ENCODE peak calls at places on chromosomes 1 and 21, in eight cellular contexts. Z is epithelial cell of esophagus, J is H9, B is colonic mucosa, F is omental fat pad, D is psoas muscle, V is fibroblast of pulmonary artery, U is AG09309. O is an unnamed sample.

GRCh38 chr1:224735159-224735558 is 119.0 kb downstream of the CNIH3 start:
- DNase-seq in Z (no peak), J (no peak), B (no peak), F (no peak), D (no peak), V (no peak), U (no peak), O (no peak)

GRCh38 chr21:28910280-28910887 is 82.3 kb downstream of the LTN1 start:
- DNase-seq in Z (no peak), J (no peak), B (no peak), F (no peak), D (no peak), V (no peak), U (no peak), O (no peak)

GRCh38 chr1:56967900-56968832 is 2.4 kb upstream of the C8B start:
- DNase-seq in Z (no peak), J (peak), B (peak), F (no peak), D (no peak), V (peak), U (no peak), O (no peak)

GRCh38 chr1:80363689-80364475 is 1357.4 kb upstream of the ADGRL4 start:
- DNase-seq in Z (peak), J (no peak), B (no peak), F (no peak), D (no peak), V (no peak), U (no peak), O (no peak)

GRCh38 chr1:63789856-63790605 is 16.2 kb downstream of the ROR1 start:
- DNase-seq in Z (no peak), J (no peak), B (no peak), F (no peak), D (no peak), V (no peak), U (no peak), O (no peak)

GRCh38 chr21:42845296-42845965 is 33.9 kb downstream of the WDR4 start:
- DNase-seq in Z (no peak), J (peak), B (no peak), F (no peak), D (peak), V (no peak), U (no peak), O (no peak)

GRCh38 chr1:22461678-22462527 is 10.3 kb downstream of the ZBTB40 start:
- DNase-seq in Z (no peak), J (no peak), B (no peak), F (no peak), D (no peak), V (no peak), U (no peak), O (no peak)

GRCh38 chr1:16980473-16981268 is at the start of gene MFAP2:
- DNase-seq in Z (peak), J (peak), B (no peak), F (no peak), D (no peak), V (peak), U (no peak), O (no peak)

GRCh38 chr1:62621907-62622306 is 24.6 kb downstream of the ANGPTL3 start:
- DNase-seq in Z (peak), J (no peak), B (no peak), F (no peak), D (no peak), V (peak), U (peak), O (no peak)

GRCh38 chr1:34286547-34286946 is 109.8 kb downstream of the C1orf94 start:
- DNase-seq in Z (no peak), J (no peak), B (no peak), F (no peak), D (no peak), V (no peak), U (no peak), O (no peak)

GRCh38 chr1:172325562-172325961 is 94.9 kb upstream of the C1orf105 start:
- DNase-seq in Z (peak), J (no peak), B (peak), F (no peak), D (no peak), V (peak), U (no peak), O (no peak)

GRCh38 chr1:208007938-208008342 is 97.0 kb upstream of the CD34 start:
- DNase-seq in Z (peak), J (no peak), B (no peak), F (no peak), D (no peak), V (peak), U (no peak), O (no peak)

GRCh38 chr1:99766378-99766800 is at the start of gene FRRS1:
- DNase-seq in Z (peak), J (peak), B (peak), F (no peak), D (peak), V (peak), U (peak), O (peak)

GRCh38 chr1:33606272-33606671 is 133.8 kb downstream of the ZSCAN20 start:
- DNase-seq in Z (no peak), J (no peak), B (no peak), F (no peak), D (no peak), V (no peak), U (no peak), O (no peak)

GRCh38 chr1:51444096-51444495 is 75.0 kb downstream of the EPS15 start:
- DNase-seq in Z (no peak), J (no peak), B (no peak), F (no peak), D (no peak), V (no peak), U (no peak), O (no peak)

GRCh38 chr1:51423098-51423821 is 92.9 kb upstream of the TTC39A start:
- DNase-seq in Z (peak), J (no peak), B (no peak), F (no peak), D (no peak), V (peak), U (no peak), O (no peak)

GRCh38 chr1:89483010-89483756 is 41.4 kb upstream of the LRRC8B start:
- DNase-seq in Z (peak), J (peak), B (peak), F (peak), D (peak), V (peak), U (peak), O (no peak)

GRCh38 chr1:241706967-241707366 is 54.9 kb downstream of the WDR64 start:
- DNase-seq in Z (peak), J (no peak), B (no peak), F (no peak), D (no peak), V (no peak), U (peak), O (no peak)

GRCh38 chr21:46109251-46110221 is 11.6 kb downstream of the COL6A2 start:
- DNase-seq in Z (no peak), J (peak), B (peak), F (peak), D (peak), V (no peak), U (no peak), O (peak)

GRCh38 chr1:218676991-218677390 is 331.9 kb downstream of the TGFB2 start:
- DNase-seq in Z (no peak), J (no peak), B (no peak), F (no peak), D (no peak), V (no peak), U (no peak), O (no peak)

GRCh38 chr1:26289158-26290059 is 9.5 kb downstream of the SH3BGRL3 start:
- DNase-seq in Z (no peak), J (no peak), B (no peak), F (no peak), D (peak), V (no peak), U (no peak), O (peak)

GRCh38 chr1:111511362-111511761 is 7.9 kb upstream of the ADORA3 start:
- DNase-seq in Z (no peak), J (no peak), B (no peak), F (no peak), D (no peak), V (no peak), U (no peak), O (no peak)

GRCh38 chr21:37534431-37534830 is 167.9 kb downstream of the DYRK1A start:
- DNase-seq in Z (no peak), J (no peak), B (no peak), F (no peak), D (no peak), V (no peak), U (no peak), O (no peak)

GRCh38 chr21:37530901-37531351 is 164.4 kb downstream of the DYRK1A start:
- DNase-seq in Z (no peak), J (no peak), B (no peak), F (no peak), D (no peak), V (no peak), U (no peak), O (no peak)

GRCh38 chr21:37535130-37535529 is 168.6 kb downstream of the DYRK1A start:
- DNase-seq in Z (no peak), J (no peak), B (no peak), F (no peak), D (no peak), V (no peak), U (no peak), O (no peak)

GRCh38 chr21:37531402-37532042 is 164.9 kb downstream of the DYRK1A start:
- DNase-seq in Z (no peak), J (no peak), B (no peak), F (no peak), D (peak), V (no peak), U (no peak), O (no peak)

GRCh38 chr21:37532868-37533780 is 166.6 kb downstream of the DYRK1A start:
- DNase-seq in Z (peak), J (no peak), B (no peak), F (no peak), D (no peak), V (peak), U (no peak), O (peak)
- TF ChIP-seq CTCF in Z (peak), J (peak), B (no peak), F (no peak), D (no peak), V (no peak), U (no peak), O (no peak)

DNA sequence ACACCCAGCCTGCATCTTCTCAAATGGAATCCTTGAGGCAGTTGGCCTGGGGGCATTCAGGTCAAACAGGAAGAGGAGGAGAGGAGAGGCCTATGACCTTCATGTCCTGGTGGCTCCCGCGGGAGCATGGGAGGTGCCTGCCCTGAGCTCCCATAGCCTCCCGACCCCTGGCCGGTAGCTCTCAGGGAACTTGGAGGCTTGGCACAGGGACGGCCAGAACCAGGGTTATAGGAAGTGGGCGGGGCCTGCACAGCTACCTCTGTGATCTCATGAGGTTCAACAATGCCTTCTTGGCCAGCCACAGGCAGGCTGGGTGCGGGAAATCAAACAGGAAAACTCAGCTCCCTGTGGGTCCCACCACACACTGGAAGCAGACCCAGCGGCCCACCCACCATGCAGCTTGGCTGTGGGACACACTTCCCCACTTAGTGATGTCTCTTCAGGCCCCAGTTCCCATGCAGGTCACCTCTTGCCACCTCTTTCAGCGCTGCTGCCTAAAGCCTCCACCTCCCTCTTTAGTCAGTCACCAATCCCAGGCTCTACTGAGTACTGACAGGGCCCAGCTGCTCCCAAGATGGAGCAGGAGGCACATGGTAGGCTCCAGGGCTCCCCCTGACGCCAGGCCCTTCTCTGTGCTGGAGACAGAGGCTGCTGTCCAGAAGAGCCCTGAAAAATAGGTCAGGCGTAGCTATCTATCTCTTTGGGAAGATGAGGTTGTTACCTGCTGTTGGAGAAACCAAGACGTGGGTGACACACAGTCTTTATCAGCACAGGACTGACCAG is at the start of gene SLFNL1:
- DNase-seq in Z (no peak), J (peak), B (peak), F (no peak), D (no peak), V (peak), U (no peak), O (no peak)
- TF ChIP-seq CTCF in Z (peak), J (peak), B (no peak), F (no peak), D (no peak), V (peak), U (peak), O (no peak)

DNA sequence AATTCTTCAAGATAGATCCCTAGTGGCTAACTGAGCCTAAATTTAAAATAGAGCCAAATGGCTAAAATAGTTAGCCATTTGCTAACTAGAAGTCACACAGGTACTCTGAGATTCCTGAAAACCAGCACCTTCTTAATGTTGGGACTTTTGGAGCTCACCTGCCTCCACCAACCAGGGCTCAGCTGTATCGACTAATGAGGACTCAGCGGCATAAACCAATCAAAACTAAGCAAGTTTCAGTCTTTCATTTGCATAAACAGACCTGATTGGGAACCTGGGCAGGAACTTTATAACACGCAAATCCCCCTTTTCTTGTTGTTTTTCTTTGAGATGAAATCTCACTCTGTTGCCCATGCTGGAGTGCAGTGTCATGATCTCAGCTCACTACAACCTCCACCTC is 28.5 kb downstream of the TNFRSF9 start:
- DNase-seq in Z (no peak), J (no peak), B (no peak), F (no peak), D (no peak), V (no peak), U (no peak), O (no peak)
- TF ChIP-seq CTCF in Z (no peak), J (no peak), B (no peak), F (no peak), D (no peak), V (no peak), U (no peak), O (no peak)

GRCh38 chr1:160081261-160081936 is at the start of gene KCNJ9:
- DNase-seq in Z (no peak), J (no peak), B (no peak), F (no peak), D (no peak), V (no peak), U (no peak), O (no peak)

GRCh38 chr1:160080381-160081100 is 797 bp upstream of the KCNJ9 start:
- DNase-seq in Z (no peak), J (no peak), B (no peak), F (no peak), D (no peak), V (no peak), U (no peak), O (no peak)

GRCh38 chr1:160078392-160079195 is 2.7 kb upstream of the KCNJ9 start:
- DNase-seq in Z (peak), J (peak), B (peak), F (no peak), D (no peak), V (peak), U (no peak), O (peak)

GRCh38 chr1:160077496-160077895 is 3.8 kb upstream of the KCNJ9 start:
- DNase-seq in Z (no peak), J (no peak), B (no peak), F (no peak), D (no peak), V (no peak), U (no peak), O (no peak)

GRCh38 chr1:160079448-160079847 is 1.9 kb upstream of the KCNJ9 start:
- DNase-seq in Z (no peak), J (no peak), B (no peak), F (no peak), D (no peak), V (no peak), U (no peak), O (no peak)
- TF ChIP-seq CTCF in Z (no peak), J (no peak), B (no peak), F (no peak), D (no peak), V (no peak), U (no peak), O (no peak)

DNA sequence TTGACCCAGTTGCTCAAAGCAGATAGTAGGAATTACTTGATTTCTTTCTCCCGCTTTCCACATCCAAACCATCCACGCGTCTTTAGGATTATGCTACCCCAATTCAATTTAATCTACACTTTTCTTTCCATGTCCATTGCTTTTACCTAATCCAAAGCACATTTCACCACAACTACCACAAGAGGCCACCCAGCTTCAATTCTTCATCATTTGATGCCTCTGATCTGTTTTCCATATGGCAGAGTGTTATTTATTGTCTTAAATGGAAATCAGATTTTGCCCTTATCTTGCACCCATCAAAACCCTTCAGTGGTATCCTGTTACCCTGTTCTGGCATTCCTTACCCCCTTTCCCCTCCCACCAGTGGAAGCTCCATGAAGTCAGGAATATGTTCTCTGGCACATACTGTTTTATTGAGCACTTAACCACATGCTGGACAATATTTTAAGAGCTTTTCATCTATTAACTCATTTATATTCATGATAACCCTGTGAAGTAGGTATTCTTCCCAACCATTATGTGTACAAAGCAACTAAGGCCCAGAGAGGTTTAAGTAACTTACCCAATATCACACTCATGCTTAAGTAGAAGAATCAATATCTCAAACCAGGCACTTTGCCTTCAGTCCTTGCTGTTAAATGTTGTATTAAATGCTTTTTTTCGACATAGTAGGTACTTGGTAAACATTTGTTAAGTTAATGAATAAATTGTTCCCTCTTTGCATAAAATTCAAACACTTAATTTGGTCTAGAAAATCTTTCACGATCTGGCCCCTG is 34.6 kb downstream of the CLIC4 start:
- DNase-seq in Z (no peak), J (no peak), B (no peak), F (no peak), D (no peak), V (no peak), U (no peak), O (no peak)
- TF ChIP-seq CTCF in Z (no peak), J (no peak), B (no peak), F (no peak), D (no peak), V (peak), U (no peak), O (no peak)

GRCh38 chr1:44314401-44314800 is 40.7 kb downstream of the ERI3 start:
- DNase-seq in Z (no peak), J (peak), B (no peak), F (no peak), D (no peak), V (no peak), U (no peak), O (no peak)
- TF ChIP-seq CTCF in Z (no peak), J (peak), B (no peak), F (no peak), D (no peak), V (peak), U (peak), O (no peak)

GRCh38 chr21:18522181-18522771 is 118.7 kb upstream of the TMPRSS15 start:
- DNase-seq in Z (no peak), J (no peak), B (no peak), F (no peak), D (no peak), V (peak), U (no peak), O (no peak)
- TF ChIP-seq CTCF in Z (no peak), J (peak), B (no peak), F (no peak), D (no peak), V (no peak), U (no peak), O (no peak)

GRCh38 chr1:8120693-8121260 is 94.7 kb upstream of the ERRFI1 start:
- DNase-seq in Z (peak), J (no peak), B (no peak), F (no peak), D (no peak), V (peak), U (no peak), O (no peak)

GRCh38 chr1:8118031-8118451 is 91.9 kb upstream of the ERRFI1 start:
- DNase-seq in Z (no peak), J (no peak), B (no peak), F (no peak), D (no peak), V (no peak), U (no peak), O (no peak)

GRCh38 chr1:8122477-8123407 is 96.6 kb upstream of the ERRFI1 start:
- DNase-seq in Z (no peak), J (no peak), B (no peak), F (no peak), D (no peak), V (peak), U (no peak), O (no peak)

GRCh38 chr1:8121261-8122159 is 95.4 kb upstream of the ERRFI1 start:
- DNase-seq in Z (peak), J (peak), B (peak), F (no peak), D (no peak), V (peak), U (no peak), O (no peak)

DNA sequence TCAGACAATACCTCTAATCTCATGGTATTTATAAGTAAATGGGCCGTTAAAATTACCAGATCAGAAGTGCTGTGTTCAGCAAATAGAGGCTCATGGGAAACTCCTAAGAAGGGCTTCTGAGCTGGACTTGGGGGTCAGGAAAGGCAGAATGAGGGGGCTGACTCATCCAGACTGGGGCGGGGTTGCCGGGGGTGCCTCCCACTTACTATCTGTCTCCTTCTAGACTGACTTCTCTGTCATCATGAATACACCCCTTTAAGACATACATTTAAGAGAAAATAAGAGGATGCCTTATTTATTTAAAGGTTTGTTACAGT is 96.0 kb upstream of the ERRFI1 start:
- DNase-seq in Z (peak), J (no peak), B (no peak), F (no peak), D (no peak), V (peak), U (no peak), O (no peak)
- TF ChIP-seq CTCF in Z (no peak), J (no peak), B (no peak), F (no peak), D (no peak), V (no peak), U (no peak), O (no peak)

DNA sequence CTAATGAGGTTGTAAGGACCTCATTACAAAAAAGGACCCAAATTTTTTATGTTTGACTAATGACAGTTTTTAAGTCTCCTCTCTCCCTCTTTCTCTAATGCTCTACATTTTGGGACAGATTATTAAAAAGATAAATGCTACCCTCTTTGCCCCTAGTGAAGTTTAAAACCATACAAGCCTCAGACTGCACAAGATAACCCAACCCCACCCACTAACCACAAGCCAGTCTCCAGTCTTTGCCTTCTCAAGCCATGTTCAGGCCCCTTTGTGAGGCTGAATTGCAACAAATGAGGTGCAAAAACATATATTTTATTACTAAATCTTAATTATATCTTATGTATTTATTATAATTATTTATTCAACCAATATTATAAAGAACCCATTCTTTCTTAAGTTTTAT is 597.2 kb upstream of the BRINP3 start:
- DNase-seq in Z (no peak), J (no peak), B (no peak), F (no peak), D (no peak), V (no peak), U (no peak), O (no peak)
- TF ChIP-seq CTCF in Z (no peak), J (no peak), B (no peak), F (no peak), D (no peak), V (no peak), U (no peak), O (no peak)